ENCODE peak calls at places on chromosomes 12 and 14, in four cellular contexts. One of them, this sample, is unnamed.

GRCh38 chr12:107369006-107369405 is 275.7 kb upstream of the CRY1 start:
- DNase-seq in C1 segment of cervical spinal cord: no peak
- DNase-seq in nucleus accumbens: no peak
- DNase-seq in fibroblast of pulmonary artery: no peak
- DNase-seq in this sample: no peak

GRCh38 chr14:92473261-92473946 is 40.2 kb upstream of the RIN3 start:
- DNase-seq in C1 segment of cervical spinal cord: no peak
- DNase-seq in nucleus accumbens: no peak
- DNase-seq in fibroblast of pulmonary artery: peak
- DNase-seq in this sample: peak

GRCh38 chr12:12705833-12706520 is 10.0 kb upstream of the GPR19 start:
- DNase-seq in C1 segment of cervical spinal cord: no peak
- DNase-seq in nucleus accumbens: no peak
- DNase-seq in fibroblast of pulmonary artery: no peak
- DNase-seq in this sample: no peak

GRCh38 chr14:101508196-101508947 is 52.9 kb upstream of the DIO3 start:
- DNase-seq in C1 segment of cervical spinal cord: no peak
- DNase-seq in nucleus accumbens: no peak
- DNase-seq in fibroblast of pulmonary artery: no peak
- DNase-seq in this sample: no peak

GRCh38 chr14:105989746-105990302 is 463.4 kb downstream of the TMEM121 start:
- DNase-seq in C1 segment of cervical spinal cord: no peak
- DNase-seq in nucleus accumbens: no peak
- DNase-seq in fibroblast of pulmonary artery: no peak
- DNase-seq in this sample: no peak

GRCh38 chr12:68963456-68963859 is 30.5 kb upstream of the CPM start:
- DNase-seq in C1 segment of cervical spinal cord: no peak
- DNase-seq in nucleus accumbens: no peak
- DNase-seq in fibroblast of pulmonary artery: peak
- DNase-seq in this sample: no peak

GRCh38 chr12:6030081-6030480 is 85.0 kb upstream of the ANO2 start:
- DNase-seq in C1 segment of cervical spinal cord: no peak
- DNase-seq in nucleus accumbens: no peak
- DNase-seq in fibroblast of pulmonary artery: no peak
- DNase-seq in this sample: no peak

GRCh38 chr12:77553976-77554619 is 276.6 kb upstream of the NAV3 start:
- DNase-seq in C1 segment of cervical spinal cord: no peak
- DNase-seq in nucleus accumbens: no peak
- DNase-seq in fibroblast of pulmonary artery: no peak
- DNase-seq in this sample: no peak

GRCh38 chr14:94924189-94924588 is 154.3 kb upstream of the GSC start:
- DNase-seq in C1 segment of cervical spinal cord: no peak
- DNase-seq in nucleus accumbens: no peak
- DNase-seq in fibroblast of pulmonary artery: no peak
- DNase-seq in this sample: no peak

GRCh38 chr14:52918486-52918885 is 32.4 kb downstream of the FERMT2 start:
- DNase-seq in C1 segment of cervical spinal cord: no peak
- DNase-seq in nucleus accumbens: no peak
- DNase-seq in fibroblast of pulmonary artery: peak
- DNase-seq in this sample: peak